ENCODE peak calls at places on chromosomes 4 and X, in eight cellular contexts. G is astrocyte of the spinal cord, U is breast epithelium, S is tibial nerve, M is AG09309, Z is HFF-Myc, V is SJCRH30, H is cardiac muscle cell. F is an unnamed sample.
A peak's percentile ranks its signal among the peaks of the same experiment; 100 is the strongest.

GRCh38 chr4:121989715-121990114 is 37.9 kb upstream of the TRPC3 start:
- DNase-seq in S (no peak), V (no peak), M (peak; percentile 16), H (peak; percentile 79), G (peak; percentile 54), U (no peak), Z (peak; percentile 24), F (peak; percentile 17)

GRCh38 chr4:150176559-150176958 is 98.3 kb downstream of the DCLK2 start:
- DNase-seq in H (peak; percentile 82), M (peak; percentile 86), Z (peak; percentile 78), G (peak; percentile 42), U (no peak), V (peak; percentile 38), S (no peak), F (no peak)

GRCh38 chr4:84126061-84126787 is 372.9 kb downstream of the NKX6-1 start:
- DNase-seq in S (no peak), M (no peak), V (no peak), Z (no peak), U (no peak), G (no peak), H (no peak), F (peak; percentile 3)

GRCh38 chr4:19399001-19399400 is 852.7 kb upstream of the SLIT2 start:
- DNase-seq in V (no peak), Z (no peak), G (peak; percentile 31), U (no peak), M (peak; percentile 10), S (no peak), H (no peak), F (no peak)

GRCh38 chr4:84324303-84324702 is 174.8 kb downstream of the NKX6-1 start:
- DNase-seq in U (no peak), M (no peak), Z (no peak), S (no peak), G (no peak), V (no peak), H (no peak), F (peak; percentile 55)

GRCh38 chr4:88830576-88830975 is 132.9 kb upstream of the NAP1L5 start:
- DNase-seq in Z (no peak), V (no peak), S (no peak), G (no peak), U (no peak), M (no peak), H (no peak), F (no peak)

GRCh38 chrX:48848847-48849246 is 13.4 kb upstream of the PCSK1N start:
- DNase-seq in Z (no peak), S (no peak), H (no peak), M (no peak), G (no peak), V (no peak), U (no peak), F (no peak)

GRCh38 chrX:136041254-136041812 is 56.1 kb downstream of the SLC9A6 start:
- DNase-seq in Z (no peak), S (no peak), H (no peak), M (no peak), V (no peak), U (no peak), G (no peak), F (no peak)

GRCh38 chr4:64230709-64231310 is 178.4 kb downstream of the TECRL start:
- DNase-seq in U (no peak), V (peak; percentile 30), S (no peak), G (peak; percentile 20), H (peak; percentile 10), Z (no peak), M (no peak), F (no peak)

GRCh38 chr4:10017037-10017893 is 4.0 kb downstream of the SLC2A9 start:
- DNase-seq in V (no peak), S (no peak), G (no peak), U (no peak), Z (no peak), M (no peak), H (no peak), F (no peak)

GRCh38 chr4:8666581-8666980 is 74.0 kb downstream of the CPZ start:
- DNase-seq in S (no peak), Z (no peak), U (no peak), G (no peak), V (no peak), M (no peak), H (no peak), F (peak; percentile 66)

GRCh38 chr4:6445403-6446129 is 26.8 kb downstream of the PPP2R2C start:
- DNase-seq in H (no peak), U (no peak), Z (no peak), V (no peak), M (no peak), G (no peak), S (no peak), F (no peak)

GRCh38 chr4:32470087-32470585 is 1750.0 kb downstream of the PCDH7 start:
- DNase-seq in H (no peak), U (no peak), Z (no peak), S (no peak), V (no peak), G (no peak), M (no peak), F (no peak)

GRCh38 chr4:2040391-2041233 is 18.5 kb upstream of the NAT8L start:
- DNase-seq in H (no peak), G (no peak), Z (no peak), S (no peak), U (no peak), V (no peak), M (no peak), F (peak; percentile 92)

GRCh38 chrX:2463973-2464676 is 36.7 kb downstream of the DHRSX start:
- DNase-seq in Z (no peak), G (peak; percentile 14), U (no peak), H (no peak), S (no peak), M (no peak), V (peak; percentile 91), F (no peak)

GRCh38 chr4:37680089-37680488 is 6.1 kb downstream of the RELL1 start:
- DNase-seq in V (no peak), Z (no peak), S (no peak), M (no peak), U (no peak), G (no peak), H (no peak), F (no peak)

GRCh38 chr4:3657917-3658913 is 108.0 kb upstream of the ADRA2C start:
- DNase-seq in U (no peak), M (peak; percentile 33), S (no peak), Z (peak; percentile 9), G (peak; percentile 19), V (peak; percentile 17), H (peak; percentile 62), F (no peak)

GRCh38 chr4:177001271-177002175 is 208.8 kb upstream of the VEGFC start:
- DNase-seq in H (peak; percentile 58), Z (no peak), U (no peak), M (no peak), G (peak; percentile 46), S (no peak), V (no peak), F (no peak)

GRCh38 chr4:152628128-152628527 is 51.7 kb downstream of the TMEM154 start:
- DNase-seq in G (no peak), U (peak; percentile 95), Z (no peak), V (no peak), S (peak; percentile 64), M (no peak), H (peak; percentile 49), F (no peak)

GRCh38 chrX:34764842-34765241 is 107.8 kb upstream of the TMEM47 start:
- DNase-seq in S (no peak), Z (no peak), U (no peak), M (no peak), V (no peak), H (no peak), G (no peak), F (peak; percentile 39)
- H3K4me3 ChIP-seq in S (no peak overlapping the region), Z (no peak overlapping the region), U (no peak overlapping the region), M (no peak overlapping the region), V (no peak overlapping the region), H (no peak overlapping the region), G (no peak overlapping the region), F (no peak overlapping the region)

GRCh38 chrX:46713672-46714487 is 45.0 kb downstream of the SLC9A7 start:
- DNase-seq in H (peak; percentile 32), S (no peak), G (no peak), U (no peak), M (no peak), Z (no peak), V (no peak), F (no peak)
- H3K4me3 ChIP-seq in H (no peak overlapping the region), S (no peak overlapping the region), G (no peak overlapping the region), U (no peak overlapping the region), M (no peak overlapping the region), Z (no peak overlapping the region), V (no peak overlapping the region), F (no peak overlapping the region)

GRCh38 chrX:107630031-107630689 is 1.9 kb downstream of the PRPS1 start:
- DNase-seq in G (no peak), V (no peak), H (no peak), M (no peak), S (no peak), Z (no peak), U (no peak), F (no peak)
- H3K4me3 ChIP-seq in G (peak overlapping the region; percentile 81), V (peak overlapping the region; percentile 91), H (peak overlapping the region; percentile 86), M (peak overlapping the region; percentile 72), S (no peak overlapping the region), Z (peak overlapping the region; percentile 67), U (peak overlapping the region; percentile 79), F (peak overlapping the region; percentile 81)

DNA sequence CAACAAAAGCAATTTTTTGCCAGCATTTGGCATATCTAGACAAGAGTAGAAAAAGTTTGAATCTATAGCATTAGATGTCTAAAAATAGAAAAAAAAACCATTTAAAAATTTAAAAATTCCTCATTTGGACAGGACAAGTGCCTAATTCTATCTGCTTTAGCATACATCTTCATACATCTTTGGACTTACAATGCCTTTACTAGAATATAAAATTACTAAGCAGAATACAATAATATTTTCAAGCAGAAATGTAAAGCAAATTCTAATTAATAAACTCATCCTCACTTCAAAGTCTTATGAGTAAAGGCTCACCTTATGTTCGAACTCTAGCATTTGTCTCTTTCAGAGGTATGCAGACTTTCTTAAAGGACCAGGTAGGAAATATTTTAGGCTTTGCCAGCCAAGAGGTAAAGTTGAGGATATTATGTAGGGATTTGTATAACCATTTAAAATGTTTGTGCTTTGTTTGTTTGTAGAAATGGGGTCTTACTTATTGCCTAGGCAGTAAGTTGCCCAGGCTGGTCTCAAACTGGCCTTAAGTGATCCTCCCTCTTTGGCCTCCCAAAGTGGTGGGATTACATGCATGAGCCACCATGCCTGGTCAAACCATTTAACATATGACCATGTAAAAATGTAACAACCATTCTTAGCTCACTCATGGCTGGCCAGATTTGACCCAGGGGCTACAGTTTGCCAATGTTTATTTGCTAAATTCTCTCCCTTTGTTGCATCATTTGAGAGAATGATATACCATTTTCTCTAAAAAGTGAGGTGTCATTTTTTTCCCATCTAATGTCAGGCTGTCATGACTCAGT is 29.1 kb downstream of the UGDH start:
- DNase-seq in M (no peak), Z (no peak), H (no peak), V (no peak), S (no peak), G (no peak), U (no peak), F (no peak)
- H3K4me3 ChIP-seq in M (no peak overlapping the region), Z (no peak overlapping the region), H (no peak overlapping the region), V (no peak overlapping the region), S (no peak overlapping the region), G (no peak overlapping the region), U (no peak overlapping the region), F (no peak overlapping the region)